ENCODE peak calls at places on chromosomes 1 and 21, in ten cellular contexts. D is A549, X is K562, I is tibial nerve, S is stomach, F is transverse colon, Z is suprapubic skin, A is esophagus muscularis mucosa, K is GM12878, N is ovary. U is an unnamed sample.

GRCh38 chr1:211698161-211699026 is 23.0 kb upstream of the NEK2 start:
- DNase-seq in D (peak; percentile 81), X (peak; percentile 91), I (peak; percentile 78), S (peak; percentile 91), F (peak; percentile 85), Z (peak; percentile 76), A (no peak), K (peak; percentile 55), N (peak; percentile 54), U (peak; percentile 79)

GRCh38 chr1:30523055-30524020 is 200.0 kb downstream of the MATN1 start:
- DNase-seq in D (peak; percentile 28), X (no peak), I (no peak), S (peak; percentile 5), F (no peak), Z (no peak), A (no peak), K (no peak), N (no peak), U (no peak)

GRCh38 chr1:21783679-21784603 is 992 bp upstream of the USP48 start:
- DNase-seq in D (peak; percentile 97), X (peak; percentile 99), I (no peak), S (peak; percentile 97), F (peak; percentile 15), Z (no peak), A (no peak), K (peak; percentile 84), N (peak; percentile 51), U (no peak)

GRCh38 chr1:219385786-219386427 is 212.2 kb downstream of the LYPLAL1 start:
- DNase-seq in D (peak; percentile 65), X (peak; percentile 67), I (peak; percentile 41), S (no peak), F (no peak), Z (no peak), A (no peak), K (peak; percentile 5), N (peak; percentile 24), U (no peak)

GRCh38 chr1:160211010-160211790 is 6.0 kb downstream of the PEA15 start:
- DNase-seq in D (no peak), X (no peak), I (no peak), S (no peak), F (no peak), Z (no peak), A (no peak), K (no peak), N (no peak), U (no peak)

GRCh38 chr1:27343639-27344025 is 1.8 kb downstream of the SYTL1 start:
- DNase-seq in D (no peak), X (no peak), I (no peak), S (no peak), F (no peak), Z (no peak), A (no peak), K (no peak), N (no peak), U (no peak)

GRCh38 chr1:41898191-41898713 is 20.5 kb downstream of the HIVEP3 start:
- DNase-seq in D (peak; percentile 26), X (peak; percentile 71), I (no peak), S (no peak), F (peak; percentile 45), Z (no peak), A (peak; percentile 81), K (no peak), N (no peak), U (no peak)

GRCh38 chr1:27481994-27482620 is 7.9 kb downstream of the WASF2 start:
- DNase-seq in D (no peak), X (no peak), I (no peak), S (no peak), F (no peak), Z (no peak), A (no peak), K (no peak), N (no peak), U (no peak)

GRCh38 chr1:186094170-186094569 is 280.9 kb downstream of the TPR start:
- DNase-seq in D (no peak), X (no peak), I (no peak), S (no peak), F (no peak), Z (no peak), A (no peak), K (no peak), N (no peak), U (no peak)

GRCh38 chr1:161199506-161200119 is 759 bp upstream of the ADAMTS4 start:
- DNase-seq in D (no peak), X (no peak), I (no peak), S (no peak), F (no peak), Z (no peak), A (no peak), K (no peak), N (no peak), U (no peak)

GRCh38 chr1:17120483-17120882 is 1.2 kb upstream of the PADI2 start:
- DNase-seq in D (no peak), X (no peak), I (no peak), S (no peak), F (no peak), Z (no peak), A (no peak), K (no peak), N (no peak), U (no peak)

GRCh38 chr1:176119549-176119948 is 87.5 kb downstream of the COP1 start:
- DNase-seq in D (peak; percentile 33), X (peak; percentile 20), I (no peak), S (no peak), F (no peak), Z (no peak), A (no peak), K (no peak), N (no peak), U (no peak)
- TF ChIP-seq EP300 in D (no peak), X (no peak), I (no peak), S (no peak), F (no peak), Z (no peak), A (no peak), K (no peak), N (no peak), U (no peak)

DNA sequence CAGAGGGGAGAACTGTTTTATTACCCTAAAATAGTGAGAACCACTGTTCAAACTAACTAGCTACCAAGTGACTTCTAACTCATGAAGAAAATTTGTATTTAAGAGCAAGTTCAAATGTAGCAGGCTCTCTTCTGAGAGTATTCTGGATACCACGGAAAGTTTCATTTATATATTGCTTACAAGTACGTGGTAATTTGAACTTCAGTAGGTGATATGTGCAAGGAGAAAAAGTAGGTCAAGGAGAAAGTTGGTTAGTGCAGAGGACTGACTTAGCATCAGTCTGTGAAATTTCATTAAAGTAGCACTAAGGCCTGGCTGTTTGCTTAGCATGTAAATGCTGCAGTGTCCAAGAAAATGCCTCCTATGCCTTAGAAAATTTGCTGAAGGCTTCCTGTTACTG is 16.7 kb downstream of the SERPINC1 start:
- DNase-seq in D (no peak), X (no peak), I (no peak), S (no peak), F (no peak), Z (no peak), A (no peak), K (no peak), N (no peak), U (no peak)
- H3K27ac ChIP-seq in D (no peak overlapping the region), X (no peak overlapping the region), I (no peak overlapping the region), S (no peak overlapping the region), F (no peak overlapping the region), Z (no peak overlapping the region), A (no peak overlapping the region), K (no peak overlapping the region), N (no peak overlapping the region), U (no peak overlapping the region)

GRCh38 chr21:42498012-42498411 is 2.0 kb upstream of the RSPH1 start:
- DNase-seq in D (no peak), X (no peak), I (no peak), S (no peak), F (no peak), Z (no peak), A (no peak), K (no peak), N (no peak), U (no peak)

GRCh38 chr21:42496839-42497202 is 797 bp upstream of the RSPH1 start:
- DNase-seq in D (peak; percentile 9), X (no peak), I (no peak), S (no peak), F (no peak), Z (no peak), A (no peak), K (no peak), N (peak; percentile 63), U (peak; percentile 77)

GRCh38 chr21:42495765-42496119 is 282 bp downstream of the RSPH1 start:
- DNase-seq in D (no peak), X (no peak), I (peak; percentile 21), S (no peak), F (peak; percentile 74), Z (no peak), A (no peak), K (no peak), N (no peak), U (no peak)

GRCh38 chr21:42495027-42495426 is 997 bp downstream of the RSPH1 start:
- DNase-seq in D (no peak), X (no peak), I (no peak), S (no peak), F (no peak), Z (no peak), A (no peak), K (no peak), N (no peak), U (no peak)

GRCh38 chr21:42496120-42496838 is at the start of gene RSPH1:
- DNase-seq in D (peak; percentile 96), X (peak; percentile 99), I (peak; percentile 99), S (peak; percentile 100), F (peak; percentile 100), Z (peak; percentile 100), A (peak; percentile 100), K (peak; percentile 96), N (peak; percentile 100), U (peak; percentile 100)
- TF ChIP-seq POLR2A in D (peak; percentile 23), X (no peak), I (peak; percentile 96), S (no peak), F (peak; percentile 76), Z (no peak), A (peak; percentile 54), K (peak; percentile 69), N (peak; percentile 93), U (peak; percentile 85)

GRCh38 chr1:19533626-19534025 is 48.3 kb upstream of the CAPZB start:
- DNase-seq in D (no peak), X (peak; percentile 37), I (no peak), S (no peak), F (peak; percentile 13), Z (no peak), A (no peak), K (no peak), N (no peak), U (no peak)

GRCh38 chr1:19532519-19532918 is 47.2 kb upstream of the CAPZB start:
- DNase-seq in D (no peak), X (no peak), I (no peak), S (no peak), F (no peak), Z (no peak), A (no peak), K (no peak), N (no peak), U (peak; percentile 81)

GRCh38 chr1:19535214-19535613 is 49.9 kb upstream of the CAPZB start:
- DNase-seq in D (no peak), X (no peak), I (no peak), S (no peak), F (no peak), Z (no peak), A (no peak), K (no peak), N (no peak), U (no peak)

DNA sequence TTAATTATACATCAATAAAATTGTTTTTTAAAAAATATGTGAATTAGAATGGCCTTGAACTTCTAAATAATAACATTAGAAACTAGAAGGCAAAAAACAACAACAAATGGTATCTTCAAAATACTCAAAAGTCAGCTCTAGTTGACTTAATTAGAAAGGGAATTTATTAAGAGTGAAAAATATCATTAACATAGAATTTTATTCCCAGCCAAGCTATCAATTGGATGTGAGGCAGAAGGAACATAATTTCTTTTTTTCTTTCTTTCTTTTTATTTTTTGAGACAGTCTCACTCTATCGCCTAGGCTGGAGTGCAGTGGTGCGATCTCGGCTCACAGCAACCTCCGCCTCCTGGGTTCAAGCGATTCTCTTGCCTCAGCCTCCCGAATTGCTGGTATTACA is 51.2 kb upstream of the CAPZB start:
- DNase-seq in D (no peak), X (no peak), I (no peak), S (no peak), F (no peak), Z (no peak), A (no peak), K (no peak), N (no peak), U (no peak)
- TF ChIP-seq EP300 in D (no peak), X (no peak), I (no peak), S (no peak), F (no peak), Z (no peak), A (no peak), K (no peak), N (no peak), U (no peak)

U was measured in sigmoid colon.